ENCODE peak calls at places on chromosome 16, in five cellular contexts. One of them, this sample, is unnamed.

GRCh38 chr16:9479008-9479407 is 387.6 kb downstream of the HAPSTR1 start:
- DNase-seq in trophoblast cell: no peak
- DNase-seq in neuronal stem cell: no peak
- DNase-seq in IMR-90: no peak
- DNase-seq in H1: no peak
- DNase-seq in this sample: no peak

GRCh38 chr16:3112058-3112880 is at the start of gene ZNF205:
- DNase-seq in trophoblast cell: peak; percentile 45
- DNase-seq in neuronal stem cell: peak; percentile 76
- DNase-seq in IMR-90: peak; percentile 70
- DNase-seq in H1: peak; percentile 92
- DNase-seq in this sample: peak; percentile 87

GRCh38 chr16:977096-977701 is 4.4 kb upstream of the SOX8 start:
- DNase-seq in trophoblast cell: no peak
- DNase-seq in neuronal stem cell: no peak
- DNase-seq in IMR-90: no peak
- DNase-seq in H1: no peak
- DNase-seq in this sample: no peak

GRCh38 chr16:4345439-4346204 is 5.5 kb downstream of the PAM16 start:
- DNase-seq in trophoblast cell: no peak
- DNase-seq in neuronal stem cell: no peak
- DNase-seq in IMR-90: no peak
- DNase-seq in H1: no peak
- DNase-seq in this sample: no peak

GRCh38 chr16:81239722-81240121 is 1.2 kb downstream of the BCO1 start:
- DNase-seq in trophoblast cell: no peak
- DNase-seq in neuronal stem cell: no peak
- DNase-seq in IMR-90: no peak
- DNase-seq in H1: no peak
- DNase-seq in this sample: no peak

GRCh38 chr16:67150833-67151396 is at the start of gene B3GNT9:
- DNase-seq in trophoblast cell: no peak
- DNase-seq in neuronal stem cell: no peak
- DNase-seq in IMR-90: peak; percentile 66
- DNase-seq in H1: peak; percentile 88
- DNase-seq in this sample: peak; percentile 82

GRCh38 chr16:79980650-79981521 is 380.3 kb upstream of the MAF start:
- DNase-seq in trophoblast cell: no peak
- DNase-seq in neuronal stem cell: peak; percentile 30
- DNase-seq in IMR-90: no peak
- DNase-seq in H1: no peak
- DNase-seq in this sample: no peak

GRCh38 chr16:31354394-31355291 is at the start of gene ITGAX:
- DNase-seq in trophoblast cell: peak; percentile 32
- DNase-seq in neuronal stem cell: no peak
- DNase-seq in IMR-90: peak; percentile 20
- DNase-seq in H1: no peak
- DNase-seq in this sample: peak; percentile 45

GRCh38 chr16:30602595-30603277 is 7.5 kb downstream of the ZNF689 start:
- DNase-seq in trophoblast cell: peak; percentile 12
- DNase-seq in neuronal stem cell: no peak
- DNase-seq in IMR-90: peak; percentile 37
- DNase-seq in H1: no peak
- DNase-seq in this sample: no peak

GRCh38 chr16:27228621-27229501 is 25.5 kb downstream of the KDM8 start:
- DNase-seq in trophoblast cell: no peak
- DNase-seq in neuronal stem cell: no peak
- DNase-seq in IMR-90: no peak
- DNase-seq in H1: no peak
- DNase-seq in this sample: no peak

GRCh38 chr16:82935781-82936180 is 309.0 kb downstream of the CDH13 start:
- DNase-seq in trophoblast cell: no peak
- DNase-seq in neuronal stem cell: no peak
- DNase-seq in IMR-90: no peak
- DNase-seq in H1: no peak
- DNase-seq in this sample: no peak

GRCh38 chr16:72791786-72792185 is 256.1 kb downstream of the ZFHX3 start:
- DNase-seq in trophoblast cell: no peak
- DNase-seq in neuronal stem cell: no peak
- DNase-seq in IMR-90: no peak
- DNase-seq in H1: no peak
- DNase-seq in this sample: no peak

GRCh38 chr16:81748476-81749198 is 30.5 kb upstream of the PLCG2 start:
- DNase-seq in trophoblast cell: no peak
- DNase-seq in neuronal stem cell: no peak
- DNase-seq in IMR-90: no peak
- DNase-seq in H1: no peak
- DNase-seq in this sample: no peak

GRCh38 chr16:79767597-79768280 is 167.2 kb upstream of the MAF start:
- DNase-seq in trophoblast cell: no peak
- DNase-seq in neuronal stem cell: peak; percentile 23
- DNase-seq in IMR-90: no peak
- DNase-seq in H1: no peak
- DNase-seq in this sample: no peak

GRCh38 chr16:13863075-13863765 is 56.7 kb upstream of the ERCC4 start:
- DNase-seq in trophoblast cell: no peak
- DNase-seq in neuronal stem cell: no peak
- DNase-seq in IMR-90: no peak
- DNase-seq in H1: no peak
- DNase-seq in this sample: no peak

GRCh38 chr16:88686062-88686438 is 257 bp downstream of the SNAI3 start:
- DNase-seq in trophoblast cell: no peak
- DNase-seq in neuronal stem cell: no peak
- DNase-seq in IMR-90: no peak
- DNase-seq in H1: no peak
- DNase-seq in this sample: no peak

GRCh38 chr16:30958164-30959083 is 870 bp downstream of the SETD1A start:
- DNase-seq in trophoblast cell: peak; percentile 40
- DNase-seq in neuronal stem cell: peak; percentile 48
- DNase-seq in IMR-90: peak; percentile 43
- DNase-seq in H1: peak; percentile 77
- DNase-seq in this sample: peak; percentile 68

GRCh38 chr16:68564367-68564985 is 25.4 kb downstream of the ZFP90 start:
- DNase-seq in trophoblast cell: no peak
- DNase-seq in neuronal stem cell: no peak
- DNase-seq in IMR-90: peak; percentile 8
- DNase-seq in H1: no peak
- DNase-seq in this sample: no peak

GRCh38 chr16:68563631-68564366 is 24.7 kb downstream of the ZFP90 start:
- DNase-seq in trophoblast cell: no peak
- DNase-seq in neuronal stem cell: no peak
- DNase-seq in IMR-90: no peak
- DNase-seq in H1: no peak
- DNase-seq in this sample: no peak
- H3K23ac ChIP-seq in trophoblast cell: no peak overlapping the region
- H3K23ac ChIP-seq in neuronal stem cell: no peak overlapping the region
- H3K23ac ChIP-seq in IMR-90: no peak overlapping the region
- H3K23ac ChIP-seq in H1: no peak overlapping the region
- H3K23ac ChIP-seq in this sample: no peak overlapping the region

GRCh38 chr16:75239463-75240122 is 11.8 kb downstream of the BCAR1 start:
- DNase-seq in trophoblast cell: no peak
- DNase-seq in neuronal stem cell: no peak
- DNase-seq in IMR-90: no peak
- DNase-seq in H1: no peak
- DNase-seq in this sample: peak; percentile 22
- H2BK5ac ChIP-seq in trophoblast cell: no peak overlapping the region
- H2BK5ac ChIP-seq in neuronal stem cell: peak overlapping the region; percentile 82
- H2BK5ac ChIP-seq in IMR-90: peak overlapping the region; percentile 94
- H2BK5ac ChIP-seq in H1: peak overlapping the region; percentile 52
- H2BK5ac ChIP-seq in this sample: no peak overlapping the region

GRCh38 chr16:86505185-86505898 is 5.0 kb upstream of the FOXF1 start:
- DNase-seq in trophoblast cell: peak; percentile 14
- DNase-seq in neuronal stem cell: no peak
- DNase-seq in IMR-90: peak; percentile 55
- DNase-seq in H1: peak; percentile 70
- DNase-seq in this sample: peak; percentile 52

GRCh38 chr16:86508028-86508946 is 2.0 kb upstream of the FOXF1 start:
- DNase-seq in trophoblast cell: no peak
- DNase-seq in neuronal stem cell: peak; percentile 23
- DNase-seq in IMR-90: no peak
- DNase-seq in H1: peak; percentile 79
- DNase-seq in this sample: peak; percentile 66

GRCh38 chr16:86507173-86508027 is 2.9 kb upstream of the FOXF1 start:
- DNase-seq in trophoblast cell: no peak
- DNase-seq in neuronal stem cell: peak; percentile 5
- DNase-seq in IMR-90: peak; percentile 55
- DNase-seq in H1: no peak
- DNase-seq in this sample: no peak

GRCh38 chr16:86504315-86505184 is 5.8 kb upstream of the FOXF1 start:
- DNase-seq in trophoblast cell: no peak
- DNase-seq in neuronal stem cell: no peak
- DNase-seq in IMR-90: no peak
- DNase-seq in H1: no peak
- DNase-seq in this sample: no peak

DNA sequence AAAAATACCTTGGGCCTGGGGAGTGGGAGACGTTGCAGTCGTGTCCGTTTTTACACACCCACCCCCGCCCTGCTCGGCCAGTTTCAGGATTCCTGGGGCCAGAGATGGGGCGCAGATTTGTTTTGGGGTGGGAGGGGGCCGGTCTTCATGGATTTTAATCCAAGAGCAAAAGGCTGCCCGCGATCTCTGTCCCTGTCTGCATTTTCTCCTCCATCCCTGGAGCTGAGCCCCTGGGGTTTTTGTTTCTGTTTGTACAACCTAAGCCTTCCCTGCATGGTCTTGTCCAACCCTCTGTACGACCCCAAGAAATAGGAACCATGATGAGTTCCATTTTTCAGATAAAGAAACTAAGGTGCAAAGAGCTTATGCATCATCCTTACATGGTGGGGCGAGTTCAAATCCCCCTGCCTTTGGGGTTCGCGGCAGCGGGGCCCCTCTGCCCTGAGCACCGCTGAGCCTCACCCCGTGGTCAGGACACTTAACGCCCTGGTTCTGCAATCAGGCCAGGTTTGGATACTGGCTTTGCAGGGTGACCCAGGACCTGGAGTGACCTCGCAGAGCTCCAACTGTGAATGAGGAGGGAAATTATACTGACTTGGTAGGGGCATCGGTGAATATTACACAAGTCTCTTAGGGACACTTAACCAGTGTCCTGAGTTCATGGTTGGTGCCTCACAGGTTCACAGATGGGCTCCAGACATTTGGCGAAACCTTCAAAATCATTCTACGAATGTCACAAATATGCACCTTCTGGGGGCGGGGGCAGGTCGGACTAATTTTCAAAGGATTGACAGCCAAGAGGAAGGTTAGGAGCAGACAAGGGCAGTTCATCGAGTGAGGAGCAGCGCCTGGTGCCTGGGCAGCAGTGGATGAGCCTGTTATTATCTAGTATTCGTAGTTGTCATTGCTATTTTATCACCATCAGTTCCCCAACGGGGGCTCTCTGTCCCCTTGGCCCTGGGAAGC is 4.1 kb upstream of the FOXF1 start:
- DNase-seq in trophoblast cell: no peak
- DNase-seq in neuronal stem cell: peak; percentile 14
- DNase-seq in IMR-90: peak; percentile 27
- DNase-seq in H1: no peak
- DNase-seq in this sample: no peak
- H3K23ac ChIP-seq in trophoblast cell: no peak overlapping the region
- H3K23ac ChIP-seq in neuronal stem cell: no peak overlapping the region
- H3K23ac ChIP-seq in IMR-90: peak overlapping the region; percentile 100
- H3K23ac ChIP-seq in H1: no peak overlapping the region
- H3K23ac ChIP-seq in this sample: no peak overlapping the region

DNA sequence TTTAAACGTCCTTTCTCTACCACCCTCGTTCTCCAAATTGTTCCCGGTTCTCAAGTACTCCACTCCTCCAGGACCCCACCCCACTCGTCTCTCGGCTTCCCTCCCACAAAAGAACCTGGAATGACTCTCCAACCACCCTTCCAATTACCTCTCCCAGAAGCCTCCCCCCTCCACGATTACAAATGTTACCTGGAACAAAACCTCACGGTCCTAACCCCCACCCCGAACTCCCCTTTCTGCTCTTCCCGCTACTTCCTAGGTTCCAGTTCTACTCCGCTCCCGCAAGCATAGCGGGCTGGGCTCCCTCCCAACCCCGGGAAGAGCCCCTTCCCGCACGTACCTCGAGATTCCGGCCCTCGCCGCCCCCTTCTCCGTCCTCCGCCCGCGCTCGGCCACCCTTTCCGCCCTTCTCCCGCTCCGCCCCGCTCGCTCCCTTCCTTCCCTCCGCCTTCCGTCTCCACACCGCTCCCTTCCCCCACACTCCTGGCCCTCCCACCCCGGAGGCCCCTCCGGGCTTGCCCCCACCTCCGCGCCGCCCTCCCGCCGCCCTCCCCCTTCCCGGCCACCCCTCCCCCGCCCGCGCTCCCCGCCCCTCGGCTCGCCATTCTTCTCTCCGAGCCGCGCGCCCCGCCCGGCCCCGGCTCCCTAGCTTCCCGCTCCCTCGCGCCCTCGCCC is 502 bp downstream of the CHTF8 start:
- DNase-seq in trophoblast cell: peak; percentile 60
- DNase-seq in neuronal stem cell: peak; percentile 81
- DNase-seq in IMR-90: peak; percentile 81
- DNase-seq in H1: peak; percentile 90
- DNase-seq in this sample: peak; percentile 76
- H2BK5ac ChIP-seq in trophoblast cell: peak overlapping the region; percentile 99
- H2BK5ac ChIP-seq in neuronal stem cell: peak overlapping the region; percentile 91
- H2BK5ac ChIP-seq in IMR-90: peak overlapping the region; percentile 97
- H2BK5ac ChIP-seq in H1: peak overlapping the region; percentile 95
- H2BK5ac ChIP-seq in this sample: peak overlapping the region; percentile 65